ENCODE peak calls at places on chromosomes 2 and 18, in four cellular contexts. E is Peyer's patch, G is uterus, D is HCT116. A is an unnamed sample. For H3K4me1, the result is how much of the 10 kb centered on the place peaks cover.

GRCh38 chr2:214293593-214293992 is 117.3 kb upstream of the VWC2L start:
- DNase-seq in E (no peak), G (no peak), D (no peak), A (no peak)

GRCh38 chr2:201621293-201621999 is 21.9 kb downstream of the TMEM237 start:
- DNase-seq in E (no peak), G (no peak), D (no peak), A (peak)

GRCh38 chr2:176079851-176080539 is 3.8 kb downstream of the EVX2 start:
- DNase-seq in E (peak), G (no peak), D (peak), A (peak)

GRCh38 chr2:238255146-238255545 is 15.3 kb upstream of the HES6 start:
- DNase-seq in E (no peak), G (no peak), D (no peak), A (no peak)

GRCh38 chr2:96623116-96623515 is 15.0 kb downstream of the KANSL3 start:
- DNase-seq in E (no peak), G (no peak), D (no peak), A (no peak)

GRCh38 chr2:133439281-133439920 is 128.9 kb downstream of the NCKAP5 start:
- DNase-seq in E (no peak), G (no peak), D (no peak), A (no peak)

GRCh38 chr18:4858378-4859127 is 338.5 kb downstream of the AKAIN1 start:
- DNase-seq in E (no peak), G (no peak), D (no peak), A (no peak)

GRCh38 chr2:9379372-9379725 is 44.0 kb downstream of the ITGB1BP1 start:
- DNase-seq in E (no peak), G (no peak), D (no peak), A (no peak)

GRCh38 chr18:48547456-48548403 is 8.9 kb downstream of the CTIF start:
- DNase-seq in E (no peak), G (no peak), D (no peak), A (peak)

GRCh38 chr18:79540161-79540913 is 139.3 kb upstream of the CTDP1 start:
- DNase-seq in E (peak), G (no peak), D (no peak), A (no peak)

GRCh38 chr2:30230479-30230854 is 867 bp upstream of the LBH start:
- DNase-seq in E (no peak), G (peak), D (no peak), A (peak)

GRCh38 chr2:208369091-208369490 is 37.5 kb upstream of the PTH2R start:
- DNase-seq in E (no peak), G (no peak), D (no peak), A (no peak)

GRCh38 chr2:121748202-121748601 is 7.2 kb upstream of the TSN start:
- DNase-seq in E (no peak), G (no peak), D (peak), A (peak)

GRCh38 chr18:3319399-3319798 is 57.5 kb downstream of the MYL12B start:
- DNase-seq in E (no peak), G (no peak), D (no peak), A (no peak)

GRCh38 chr2:12549641-12550040 is 167.1 kb upstream of the TRIB2 start:
- DNase-seq in E (no peak), G (no peak), D (no peak), A (peak)

GRCh38 chr2:99940963-99941362 is 201.4 kb downstream of the AFF3 start:
- DNase-seq in E (no peak), G (no peak), D (no peak), A (peak)

GRCh38 chr18:74899554-74899953 is 301.9 kb downstream of the ZNF407 start:
- DNase-seq in E (no peak), G (peak), D (no peak), A (peak)

GRCh38 chr18:41416044-41416443 is 539.0 kb upstream of the PIK3C3 start:
- DNase-seq in E (no peak), G (no peak), D (no peak), A (no peak)

GRCh38 chr2:110852541-110853263 is 120.3 kb downstream of the ACOXL start:
- DNase-seq in E (no peak), G (no peak), D (no peak), A (no peak)

GRCh38 chr2:31251018-31251417 is 17.1 kb downstream of the EHD3 start:
- DNase-seq in E (no peak), G (no peak), D (no peak), A (no peak)

GRCh38 chr18:28855989-28856388 is 679.1 kb upstream of the CDH2 start:
- DNase-seq in E (no peak), G (no peak), D (no peak), A (no peak)

GRCh38 chr2:109614715-109615636 is 812 bp downstream of the SOWAHC start:
- DNase-seq in E (peak), G (peak), D (no peak), A (peak)

GRCh38 chr2:100691846-100692245 is 128.1 kb upstream of the NPAS2 start:
- DNase-seq in E (no peak), G (no peak), D (no peak), A (no peak)

GRCh38 chr18:11578799-11579198 is 30.6 kb upstream of the SLC35G4 start:
- DNase-seq in E (no peak), G (no peak), D (no peak), A (peak)

GRCh38 chr2:127046579-127046978 is 60.4 kb downstream of the BIN1 start:
- DNase-seq in E (peak), G (no peak), D (no peak), A (no peak)

GRCh38 chr18:50928551-50928950 is 39.3 kb upstream of the ELAC1 start:
- DNase-seq in E (no peak), G (no peak), D (no peak), A (peak)

GRCh38 chr2:63792523-63792922 is 49.2 kb upstream of the UGP2 start:
- DNase-seq in E (no peak), G (no peak), D (no peak), A (no peak)

DNA sequence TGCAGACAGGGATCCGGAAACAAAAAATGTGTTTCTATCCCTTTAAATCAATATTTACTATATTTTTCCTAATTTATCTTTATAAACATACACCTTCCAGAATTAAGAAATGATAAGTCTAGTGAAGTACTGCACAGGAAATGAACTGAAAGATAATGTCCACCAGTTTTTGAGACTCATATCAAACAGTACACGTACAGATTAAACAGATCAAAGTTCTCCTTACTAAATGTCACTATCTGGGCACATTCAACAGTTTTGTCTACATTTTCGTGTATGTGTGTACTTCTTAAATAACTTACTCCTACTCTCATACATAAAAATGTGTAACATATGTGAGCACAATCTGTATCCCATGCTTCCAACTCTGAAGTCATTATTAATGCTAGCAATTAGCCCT is 108.0 kb downstream of the MEP1B start:
- DNase-seq in E (no peak), G (no peak), D (no peak), A (no peak)
- H3K4me3 ChIP-seq in E (no peak), G (no peak), D (no peak), A (no peak)

GRCh38 chr2:240450532-240451107 is 15.2 kb downstream of the GPC1 start:
- DNase-seq in E (no peak), G (no peak), D (no peak), A (no peak)
- H3K4me1 ChIP-seq in E (under half), G (under half), D (under half), A (under half)

GRCh38 chr18:58300867-58301266 is 256.8 kb downstream of the NEDD4L start:
- DNase-seq in E (no peak), G (no peak), D (no peak), A (no peak)
- H3K4me3 ChIP-seq in E (no peak), G (no peak), D (no peak), A (no peak)

DNA sequence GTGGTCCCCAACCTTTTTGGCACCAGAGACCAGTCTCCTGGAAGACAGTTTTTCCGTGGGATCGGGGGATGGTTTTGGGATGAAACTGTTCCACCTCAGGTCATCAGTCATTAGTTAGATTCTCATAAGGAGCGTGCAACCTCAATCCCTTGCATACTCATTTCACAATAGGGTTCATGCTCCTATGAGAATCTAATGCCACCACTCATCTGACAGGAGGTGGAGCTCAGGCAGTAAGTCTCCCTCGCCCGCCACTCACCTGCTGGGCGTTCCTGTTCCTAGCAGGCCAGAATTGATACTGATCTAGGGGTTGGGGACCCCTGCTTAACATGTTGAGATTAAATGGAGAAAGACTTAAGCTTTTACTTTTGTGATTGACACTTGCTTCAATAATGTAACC is 9.9 kb downstream of the NABP1 start:
- DNase-seq in E (no peak), G (no peak), D (no peak), A (no peak)
- H3K4me1 ChIP-seq in E (under half), G (under half), D (under half), A (under half)

DNA sequence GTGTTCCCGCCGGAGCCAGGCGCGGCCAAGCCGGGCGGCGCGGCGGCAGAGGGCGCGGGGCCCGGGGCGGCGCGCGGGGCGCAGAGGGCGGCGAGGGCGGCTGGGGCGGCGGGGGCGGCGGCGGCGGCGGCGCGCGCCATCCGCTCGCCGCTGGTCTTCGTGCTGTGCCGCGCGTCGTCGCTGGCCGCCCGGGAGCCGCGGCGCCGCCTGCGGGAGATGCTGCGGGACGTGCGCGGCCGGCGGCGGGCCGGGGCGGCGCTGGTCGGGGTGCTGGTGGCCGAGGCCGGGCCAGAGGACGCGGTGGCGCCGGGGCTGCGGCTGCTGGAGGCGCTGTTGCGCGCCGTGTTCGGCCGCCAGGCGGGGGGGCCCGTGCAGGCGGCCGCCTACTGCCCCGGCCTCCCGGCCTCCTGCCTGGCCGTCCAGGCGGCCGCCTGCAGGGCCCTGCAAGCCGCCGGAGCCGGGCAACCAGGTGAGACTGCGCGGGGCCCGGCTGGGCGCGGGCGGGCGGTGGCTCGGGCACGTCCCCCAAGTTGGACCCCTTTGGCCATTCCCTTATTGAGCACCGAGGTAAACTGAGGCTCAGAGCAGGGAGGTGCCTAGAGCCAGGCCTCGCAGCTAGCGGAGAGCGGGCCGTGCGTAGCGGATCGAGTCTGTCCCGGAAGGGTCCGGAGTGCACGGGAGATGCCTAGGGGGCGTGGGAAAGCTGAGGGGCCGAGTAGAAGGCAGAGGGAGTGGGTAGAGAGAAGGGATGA is 584 bp downstream of the C2orf72 start:
- DNase-seq in E (peak), G (no peak), D (no peak), A (peak)
- H3K4me3 ChIP-seq in E (peak), G (no peak), D (peak), A (peak)

DNA sequence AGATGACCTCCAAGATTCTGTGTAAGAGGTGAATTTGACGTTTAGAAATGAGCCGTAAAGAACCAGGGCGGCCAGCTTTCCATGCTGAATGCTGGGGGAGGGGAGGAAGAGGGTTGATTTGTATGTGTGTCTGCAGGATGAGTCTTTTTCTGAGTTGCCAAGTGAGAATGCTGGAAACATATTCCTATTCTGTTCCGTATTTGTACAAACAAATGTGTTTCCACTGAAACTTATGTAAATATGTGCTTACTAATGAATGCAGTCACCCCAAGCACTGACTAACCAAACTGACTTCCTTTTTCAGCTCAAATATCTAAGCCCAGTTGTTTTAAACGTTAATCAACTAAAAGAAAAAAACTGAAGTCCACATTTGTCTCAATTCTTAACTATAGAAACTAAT is 74.9 kb upstream of the APCDD1 start:
- DNase-seq in E (no peak), G (no peak), D (no peak), A (no peak)
- H3K4me1 ChIP-seq in E (under half), G (under half), D (under half), A (under half)

GRCh38 chr2:219628235-219628985 is 980 bp downstream of the SLC4A3 start:
- DNase-seq in E (no peak), G (peak), D (no peak), A (no peak)
- H3K4me3 ChIP-seq in E (no peak), G (peak), D (peak), A (peak)

GRCh38 chr18:23547306-23547705 is 39.0 kb downstream of the NPC1 start:
- DNase-seq in E (no peak), G (no peak), D (peak), A (no peak)
- H3K4me1 ChIP-seq in E (under half), G (under half), D (under half), A (under half)

GRCh38 chr2:216500572-216500971 is 1.9 kb downstream of the RPL37A start:
- DNase-seq in E (no peak), G (no peak), D (no peak), A (no peak)
- H3K4me3 ChIP-seq in E (no peak), G (no peak), D (no peak), A (peak)

GRCh38 chr2:225434014-225434413 is 34.5 kb downstream of the NYAP2 start:
- DNase-seq in E (no peak), G (no peak), D (no peak), A (no peak)

GRCh38 chr2:225437319-225437718 is 37.8 kb downstream of the NYAP2 start:
- DNase-seq in E (no peak), G (no peak), D (no peak), A (no peak)

GRCh38 chr2:225438263-225438662 is 38.8 kb downstream of the NYAP2 start:
- DNase-seq in E (no peak), G (no peak), D (no peak), A (no peak)
- H3K4me1 ChIP-seq in E (under half), G (under half), D (under half), A (under half)

A was measured in cardiac muscle cell.